ENCODE peak calls at places on chromosomes 3 and 15, in eight cellular contexts. Y is spleen, Q is dorsolateral prefrontal cortex, N is endodermal cell, B is stomach, C is left ventricle myocardium inferior, R is mammary epithelial cell, H is thoracic aorta. S is an unnamed sample. For H3K27me3, the result is how much of the 10 kb centered on the place peaks cover.

GRCh38 chr3:71859128-71859519 is 74.2 kb upstream of the PROK2 start:
- DNase-seq in N (no peak), C (no peak), R (peak), Y (no peak), H (no peak), B (no peak), Q (no peak), S (no peak)

GRCh38 chr3:172640751-172641150 is 70.1 kb downstream of the NCEH1 start:
- DNase-seq in Y (no peak), B (no peak), N (no peak), C (no peak), R (no peak), Q (no peak), H (no peak), S (no peak)

GRCh38 chr3:44584646-44585501 is at the start of gene ZNF660:
- DNase-seq in C (peak), Y (peak), H (peak), R (peak), N (peak), B (peak), Q (peak), S (peak)

GRCh38 chr3:15711281-15711680 is 86.5 kb downstream of the ANKRD28 start:
- DNase-seq in B (no peak), C (no peak), N (no peak), R (no peak), Y (no peak), H (no peak), Q (no peak), S (no peak)

GRCh38 chr3:139421034-139421433 is 31.6 kb upstream of the COPB2 start:
- DNase-seq in R (no peak), B (no peak), N (no peak), Y (no peak), C (no peak), Q (no peak), H (no peak), S (no peak)

GRCh38 chr15:60941448-60941847 is 287.7 kb downstream of the RORA start:
- DNase-seq in R (peak), C (no peak), H (no peak), N (no peak), Y (no peak), B (no peak), Q (no peak), S (no peak)

GRCh38 chr15:86164222-86164898 is 84.7 kb downstream of the AGBL1 start:
- DNase-seq in Q (no peak), R (peak), C (no peak), Y (no peak), B (no peak), H (no peak), N (no peak), S (no peak)

GRCh38 chr3:55579499-55579898 is 92.4 kb upstream of the WNT5A start:
- DNase-seq in R (no peak), C (no peak), B (no peak), H (no peak), Q (no peak), Y (no peak), N (no peak), S (no peak)

GRCh38 chr3:187626581-187626980 is 43.6 kb downstream of the SST start:
- DNase-seq in Y (no peak), R (no peak), N (no peak), H (no peak), Q (no peak), B (no peak), C (no peak), S (no peak)

GRCh38 chr15:70748281-70748747 is 15.0 kb downstream of the UACA start:
- DNase-seq in C (peak), R (no peak), H (no peak), Q (no peak), Y (no peak), B (peak), N (no peak), S (peak)

GRCh38 chr3:55621026-55621422 is 133.9 kb upstream of the WNT5A start:
- DNase-seq in C (no peak), Q (no peak), B (no peak), R (no peak), Y (no peak), N (no peak), H (no peak), S (no peak)

GRCh38 chr3:64254443-64254842 is 29.2 kb upstream of the PRICKLE2 start:
- DNase-seq in B (no peak), H (no peak), C (no peak), Y (no peak), N (no peak), Q (no peak), R (no peak), S (no peak)

GRCh38 chr3:10308678-10309077 is 12.2 kb downstream of the SEC13 start:
- DNase-seq in C (no peak), Q (no peak), R (no peak), H (no peak), B (no peak), Y (no peak), N (no peak), S (no peak)

GRCh38 chr3:101849714-101850326 is 506 bp downstream of the NFKBIZ start:
- DNase-seq in Y (peak), Q (peak), H (no peak), B (peak), R (no peak), N (peak), C (peak), S (peak)

GRCh38 chr3:97968376-97968775 is 3.9 kb downstream of the RIOX2 start:
- DNase-seq in Q (no peak), R (no peak), Y (no peak), C (no peak), N (no peak), H (no peak), B (no peak), S (no peak)

GRCh38 chr15:31147943-31148621 is 46.6 kb upstream of the TRPM1 start:
- DNase-seq in R (no peak), C (no peak), H (no peak), B (no peak), Y (peak), Q (no peak), N (peak), S (no peak)

GRCh38 chr3:52277972-52278509 is 408 bp downstream of the WDR82 start:
- DNase-seq in Y (peak), N (peak), C (no peak), H (no peak), R (no peak), Q (no peak), B (no peak), S (peak)

GRCh38 chr3:18767756-18768303 is 342.7 kb upstream of the SATB1 start:
- DNase-seq in R (no peak), N (no peak), C (no peak), H (no peak), Q (no peak), B (peak), Y (no peak), S (no peak)

GRCh38 chr3:53167418-53168174 is 6.6 kb downstream of the PRKCD start:
- DNase-seq in Y (no peak), C (no peak), N (no peak), H (no peak), Q (no peak), R (no peak), B (no peak), S (no peak)

GRCh38 chr3:197789309-197789708 is 1.7 kb upstream of the LRCH3 start:
- DNase-seq in H (no peak), N (no peak), Y (no peak), Q (no peak), C (no peak), B (no peak), R (no peak), S (no peak)

GRCh38 chr15:22877122-22877521 is 38.7 kb downstream of the NIPA2 start:
- DNase-seq in B (no peak), Q (no peak), R (no peak), Y (no peak), N (no peak), C (no peak), H (no peak), S (no peak)

GRCh38 chr15:75349851-75350588 is 3.2 kb downstream of the NEIL1 start:
- DNase-seq in N (no peak), Q (no peak), R (no peak), Y (peak), B (peak), C (no peak), H (no peak), S (no peak)

DNA sequence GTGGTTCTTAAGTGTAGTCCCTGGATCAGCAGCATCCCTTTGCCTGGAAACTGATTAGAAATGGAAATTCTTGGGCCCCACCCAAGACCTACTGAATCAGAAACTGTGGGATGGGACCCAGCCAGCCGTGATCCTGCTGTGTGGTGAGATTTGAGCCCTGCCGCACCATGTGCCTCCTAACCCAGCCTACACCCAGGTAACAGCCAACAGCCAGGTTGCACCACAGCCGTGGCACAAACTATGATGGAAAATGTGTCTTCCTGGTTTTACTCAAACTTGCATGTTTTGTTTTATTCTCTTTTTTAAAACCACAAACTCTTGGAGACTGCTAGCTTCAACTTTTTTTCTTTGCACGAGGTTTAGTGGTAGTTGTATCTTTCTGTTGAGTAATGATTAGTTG is 2.6 kb downstream of the LIMD1 start:
- DNase-seq in H (no peak), Q (no peak), C (no peak), R (no peak), Y (peak), B (peak), N (no peak), S (peak)
- H3K4me3 ChIP-seq in H (peak), Q (peak), C (peak), R (no peak), Y (peak), B (peak), N (peak), S (peak)

DNA sequence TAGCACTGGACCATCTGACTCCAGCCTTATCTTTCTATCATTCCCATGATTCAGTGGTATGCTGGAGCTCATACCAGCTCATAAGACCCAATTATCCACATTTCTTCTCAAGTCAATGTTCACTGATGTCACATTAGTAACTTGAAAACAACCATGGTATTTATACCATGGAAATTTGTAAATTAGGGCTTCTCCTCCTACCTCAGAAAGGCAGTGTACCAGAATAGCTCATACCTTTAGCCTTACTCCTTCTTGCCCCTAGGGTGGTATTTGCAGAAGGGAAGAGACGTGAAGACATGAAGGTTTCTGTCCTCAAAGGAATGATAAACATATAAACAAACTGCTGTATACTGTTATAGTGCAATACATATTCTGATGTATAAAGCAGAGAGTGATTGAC is 114.2 kb downstream of the NEK11 start:
- DNase-seq in C (no peak), Y (no peak), R (no peak), B (no peak), H (no peak), N (no peak), Q (no peak), S (no peak)
- H3K27me3 ChIP-seq in C (under half), Y (under half), R (under half), B (under half), H (under half), N (under half), Q (under half), S (under half)

DNA sequence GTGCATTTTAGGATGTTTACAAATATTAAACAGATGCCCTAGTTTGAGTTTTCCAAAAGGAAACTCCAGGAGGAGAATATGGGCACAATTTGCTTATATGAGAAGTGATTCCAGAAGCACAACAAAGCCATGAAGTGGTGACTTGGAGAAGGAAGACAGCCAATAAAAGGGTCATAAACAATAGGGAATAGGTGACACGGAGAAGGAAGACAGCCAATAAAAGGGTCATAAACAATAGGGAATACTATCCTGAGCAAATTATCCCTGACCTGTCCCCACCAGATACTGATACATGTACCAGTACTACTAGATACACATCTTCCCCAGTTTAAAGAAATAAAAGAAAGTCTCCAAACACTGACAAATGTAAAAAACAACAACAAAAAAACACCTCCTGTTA is 663.6 kb downstream of the GBE1 start:
- DNase-seq in N (no peak), R (no peak), H (no peak), B (no peak), C (no peak), Q (no peak), Y (no peak), S (no peak)
- H3K4me3 ChIP-seq in N (no peak), R (no peak), H (no peak), B (no peak), C (no peak), Q (no peak), Y (no peak), S (no peak)

DNA sequence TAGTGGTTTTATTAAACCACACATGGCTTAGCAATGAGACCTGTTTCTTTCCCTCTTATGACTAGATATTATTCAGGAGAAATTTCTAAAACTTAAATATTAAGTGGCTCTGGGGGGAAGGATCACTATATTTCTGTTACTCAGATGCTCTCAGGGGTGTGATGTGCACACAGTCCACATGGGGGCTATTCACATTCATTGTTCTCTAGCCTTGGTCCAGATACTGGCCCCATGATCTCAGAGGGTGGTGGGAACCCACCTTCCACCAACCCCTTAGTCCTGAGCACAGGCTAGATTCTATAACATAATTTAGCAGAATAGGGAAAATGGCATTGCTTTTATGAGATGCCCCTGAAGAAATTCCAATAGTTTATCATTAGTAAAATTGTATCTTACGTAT is 149.0 kb upstream of the ST8SIA2 start:
- DNase-seq in N (no peak), Q (no peak), C (no peak), B (no peak), H (no peak), R (no peak), Y (no peak), S (no peak)
- H3K27me3 ChIP-seq in N (under half), Q (under half), C (under half), B (under half), H (under half), R (under half), Y (under half), S (under half)

GRCh38 chr3:12961007-12961725 is 112.1 kb downstream of the IQSEC1 start:
- DNase-seq in Q (no peak), H (no peak), B (no peak), C (no peak), Y (no peak), N (no peak), R (no peak), S (no peak)
- H3K4me3 ChIP-seq in Q (no peak), H (no peak), B (no peak), C (no peak), Y (no peak), N (no peak), R (no peak), S (no peak)

GRCh38 chr3:194745427-194746184 is 59.9 kb downstream of the FAM43A start:
- DNase-seq in R (no peak), B (no peak), N (no peak), H (no peak), Y (no peak), C (no peak), Q (no peak), S (no peak)
- H3K27me3 ChIP-seq in R (under half), B (under half), N (under half), H (under half), Y (under half), C (under half), Q (under half), S (under half)

GRCh38 chr15:96351801-96352593 is 21.5 kb downstream of the NR2F2 start:
- DNase-seq in R (no peak), H (no peak), B (peak), N (peak), Y (peak), C (no peak), Q (no peak), S (no peak)
- H3K4me3 ChIP-seq in R (no peak), H (no peak), B (peak), N (peak), Y (peak), C (peak), Q (no peak), S (no peak)

DNA sequence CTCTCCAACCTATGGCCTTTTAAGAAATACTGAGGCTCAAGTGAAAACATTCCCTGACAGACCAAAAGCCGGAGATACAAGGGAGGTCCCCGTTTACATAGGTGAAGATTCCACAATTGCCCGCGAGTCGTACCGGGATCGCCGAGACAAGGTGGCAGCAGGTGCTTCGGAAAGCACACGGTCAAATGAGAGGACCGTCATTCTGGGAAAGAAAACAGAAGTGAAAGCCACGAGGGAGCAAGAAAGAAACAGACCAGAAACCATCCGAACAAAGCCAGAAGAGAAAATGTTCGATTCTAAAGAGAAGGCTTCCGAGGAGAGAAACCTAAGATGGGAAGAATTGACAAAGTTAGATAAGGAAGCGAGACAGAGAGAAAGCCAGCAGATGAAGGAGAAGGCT is 24.8 kb downstream of the SYNM start:
- DNase-seq in H (no peak), Y (no peak), C (no peak), N (no peak), B (no peak), Q (no peak), R (no peak), S (no peak)
- H3K27me3 ChIP-seq in H (under half), Y (under half), C (under half), N (under half), B (under half), Q (under half), R (under half), S (under half)

GRCh38 chr15:40282144-40282869 is 557 bp downstream of the ANKRD63 start:
- DNase-seq in N (peak), C (peak), B (peak), H (no peak), Y (peak), R (peak), Q (no peak), S (peak)

GRCh38 chr15:40282870-40283614 is at the start of gene ANKRD63:
- DNase-seq in N (no peak), C (no peak), R (no peak), H (no peak), B (no peak), Y (peak), Q (no peak), S (no peak)

GRCh38 chr15:40285151-40285898 is 2.5 kb upstream of the ANKRD63 start:
- DNase-seq in Q (no peak), R (no peak), Y (no peak), C (no peak), H (no peak), N (no peak), B (no peak), S (no peak)

GRCh38 chr15:40286061-40286532 is 3.2 kb upstream of the ANKRD63 start:
- DNase-seq in Y (no peak), H (no peak), B (no peak), C (no peak), Q (no peak), R (no peak), N (no peak), S (no peak)

GRCh38 chr15:40283615-40284306 is 897 bp upstream of the ANKRD63 start:
- DNase-seq in N (no peak), R (no peak), C (no peak), H (no peak), Q (no peak), Y (no peak), B (no peak), S (no peak)
- H3K4me3 ChIP-seq in N (no peak), R (no peak), C (peak), H (no peak), Q (no peak), Y (no peak), B (peak), S (no peak)

DNA sequence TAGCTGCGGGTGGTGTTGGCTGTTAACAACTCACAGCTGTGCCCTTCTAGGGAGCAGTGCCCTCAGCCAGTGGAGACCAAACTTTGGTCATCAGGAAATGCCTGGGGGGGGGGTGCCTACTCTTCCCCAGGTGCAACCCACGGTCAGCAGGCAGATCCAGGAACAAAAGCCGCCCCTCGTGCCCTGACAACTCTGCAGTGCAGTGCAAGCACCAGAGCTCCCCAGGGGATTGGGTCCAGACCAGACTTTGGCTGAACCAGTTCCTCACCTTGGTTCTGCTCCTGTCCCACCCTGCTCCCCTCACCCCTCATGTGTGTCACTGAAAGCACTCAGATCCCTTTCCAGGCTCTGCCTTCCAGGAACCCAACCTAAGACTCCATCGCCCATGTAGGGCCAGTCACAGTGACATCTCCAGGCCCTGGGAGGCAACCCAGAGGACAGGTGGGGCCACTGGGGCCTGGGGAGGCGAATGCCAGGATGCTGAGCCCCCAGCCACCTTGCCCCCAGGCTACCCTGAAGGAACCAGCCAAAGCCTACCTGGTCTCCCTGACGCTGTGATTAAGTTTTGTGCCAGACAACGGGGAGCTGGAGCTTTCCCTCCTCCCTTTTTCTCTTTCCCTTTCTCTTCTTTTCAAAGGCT is 207.4 kb upstream of the LINGO1 start:
- DNase-seq in Q (no peak), N (peak), Y (peak), H (no peak), B (no peak), R (no peak), C (no peak), S (no peak)
- H3K27me3 ChIP-seq in Q (under half), N (under half), Y (under half), H (under half), B (under half), R (under half), C (half or more), S (under half)

S was measured in MG63.